ENCODE peak calls at places on chromosomes 7 and 10, in nine cellular contexts. E is HFF-Myc, R is cardiac fibroblast, I is astrocyte of the spinal cord, K is upper lobe of right lung, O is bronchial epithelial cell, C is esophagus squamous epithelium, B is ovary, X is WTC11. M is an unnamed sample.

GRCh38 chr7:24503511-24503910 is 69.7 kb upstream of the PALS2 start:
- DNase-seq in B (no peak), K (no peak), O (no peak), R (no peak), X (no peak), I (no peak), C (no peak), E (no peak), M (no peak)

GRCh38 chr7:139505563-139505962 is 17.9 kb upstream of the CLEC2L start:
- DNase-seq in O (no peak), X (peak), K (no peak), B (no peak), E (no peak), I (no peak), C (no peak), R (peak), M (no peak)

GRCh38 chr7:153509763-153510162 is 542.4 kb upstream of the DPP6 start:
- DNase-seq in C (no peak), B (no peak), R (no peak), K (no peak), I (no peak), O (no peak), X (no peak), E (no peak), M (no peak)

GRCh38 chr10:31650010-31650409 is 278.6 kb downstream of the ARHGAP12 start:
- DNase-seq in C (no peak), E (peak), X (no peak), I (peak), K (no peak), O (no peak), R (peak), B (peak), M (peak)

GRCh38 chr10:129031233-129032150 is 435.5 kb upstream of the MGMT start:
- DNase-seq in I (peak), B (peak), X (peak), R (peak), E (no peak), K (no peak), O (peak), C (no peak), M (peak)

GRCh38 chr7:36058020-36058592 is 94.9 kb upstream of the EEPD1 start:
- DNase-seq in R (no peak), O (no peak), K (no peak), E (no peak), I (no peak), C (no peak), X (no peak), B (no peak), M (no peak)

GRCh38 chr10:65565246-65565645 is 1360.6 kb upstream of the LRRTM3 start:
- DNase-seq in E (no peak), B (no peak), R (no peak), X (no peak), C (no peak), I (no peak), K (no peak), O (no peak), M (no peak)

GRCh38 chr7:158944950-158945349 is 88.6 kb downstream of the DYNC2I1 start:
- DNase-seq in E (no peak), X (no peak), K (no peak), C (no peak), I (no peak), B (no peak), R (no peak), O (no peak), M (no peak)

GRCh38 chr7:42753322-42753721 is 158.5 kb downstream of the C7orf25 start:
- DNase-seq in O (no peak), C (no peak), R (no peak), K (no peak), E (no peak), X (no peak), B (no peak), I (no peak), M (no peak)

GRCh38 chr7:128425851-128426250 is 16.1 kb upstream of the IMPDH1 start:
- DNase-seq in O (peak), K (no peak), X (peak), E (no peak), C (no peak), R (peak), I (peak), B (peak), M (peak)

GRCh38 chr10:33304553-33304952 is 29.9 kb downstream of the NRP1 start:
- DNase-seq in R (no peak), K (no peak), B (no peak), O (no peak), C (no peak), I (no peak), X (no peak), E (no peak), M (no peak)

GRCh38 chr7:116394106-116394505 is 105.4 kb upstream of the CAV2 start:
- DNase-seq in I (no peak), X (no peak), K (no peak), E (no peak), C (no peak), O (no peak), B (no peak), R (no peak), M (no peak)

GRCh38 chr10:24891823-24892222 is 60.6 kb downstream of the PRTFDC1 start:
- DNase-seq in C (no peak), X (no peak), I (peak), B (no peak), K (no peak), E (peak), R (peak), O (peak), M (peak)

DNA sequence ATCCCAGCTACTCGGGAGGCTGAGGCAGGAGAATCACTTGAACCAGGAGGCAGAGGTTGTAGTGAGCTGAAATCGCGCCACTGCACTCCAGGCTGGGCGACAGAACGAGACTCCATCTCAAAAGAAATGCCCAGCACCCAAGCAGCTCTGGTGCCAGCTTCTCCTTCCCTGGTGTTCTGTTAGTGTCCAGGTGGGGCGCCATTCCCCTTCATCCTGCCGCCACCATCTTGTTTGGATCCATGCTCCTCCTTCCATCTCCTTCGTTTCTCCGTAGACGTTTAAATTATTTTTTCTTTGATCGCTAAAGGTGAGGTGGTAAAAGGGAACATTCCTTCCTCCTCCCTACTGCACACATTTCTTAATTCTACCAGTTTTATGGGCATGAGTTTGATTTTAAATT is 30.3 kb downstream of the PROSER2 start:
- DNase-seq in O (no peak), B (no peak), R (no peak), I (no peak), X (peak), C (no peak), E (no peak), K (peak), M (no peak)
- TF ChIP-seq CTCF in O (peak), B (no peak), R (peak), I (no peak), X (peak), C (no peak), E (peak), K (peak), M (peak)

GRCh38 chr7:73345538-73345937 is 17.6 kb downstream of the FKBP6 start:
- DNase-seq in B (no peak), E (no peak), K (no peak), O (no peak), X (no peak), R (no peak), C (no peak), I (no peak), M (no peak)

GRCh38 chr7:73340514-73340913 is 12.6 kb downstream of the FKBP6 start:
- DNase-seq in E (no peak), B (no peak), C (no peak), X (no peak), O (no peak), K (no peak), R (no peak), I (no peak), M (no peak)

GRCh38 chr7:73341877-73342276 is 13.9 kb downstream of the FKBP6 start:
- DNase-seq in K (no peak), I (peak), E (peak), O (peak), X (no peak), C (no peak), B (no peak), R (peak), M (peak)

GRCh38 chr7:73343671-73344380 is 15.9 kb downstream of the FKBP6 start:
- DNase-seq in E (no peak), X (no peak), O (no peak), B (no peak), C (no peak), I (no peak), R (no peak), K (no peak), M (no peak)

GRCh38 chr7:73342645-73343044 is 14.7 kb downstream of the FKBP6 start:
- DNase-seq in B (no peak), R (peak), X (no peak), K (no peak), C (no peak), I (peak), E (no peak), O (peak), M (peak)
- TF ChIP-seq CTCF in B (peak), R (peak), X (no peak), K (peak), C (no peak), I (peak), E (peak), O (peak), M (peak)

GRCh38 chr7:29116801-29117200 is 29.5 kb downstream of the CPVL start:
- DNase-seq in K (no peak), C (no peak), O (no peak), R (no peak), E (no peak), B (no peak), X (no peak), I (no peak), M (no peak)
- TF ChIP-seq CTCF in K (no peak), C (no peak), O (no peak), R (no peak), E (no peak), B (no peak), X (no peak), I (no peak), M (no peak)

GRCh38 chr10:123378302-123378701 is 224.1 kb downstream of the BUB3 start:
- DNase-seq in X (no peak), I (no peak), R (no peak), B (no peak), K (no peak), C (no peak), O (no peak), E (no peak), M (no peak)

GRCh38 chr10:123379156-123379555 is 225.0 kb downstream of the BUB3 start:
- DNase-seq in E (no peak), I (no peak), X (peak), O (no peak), C (no peak), R (no peak), K (peak), B (no peak), M (no peak)

GRCh38 chr10:123377883-123378282 is 223.7 kb downstream of the BUB3 start:
- DNase-seq in B (no peak), C (no peak), X (no peak), O (peak), I (no peak), R (no peak), E (no peak), K (no peak), M (no peak)

GRCh38 chr10:123381271-123381670 is 227.1 kb downstream of the BUB3 start:
- DNase-seq in X (no peak), B (no peak), O (peak), E (no peak), K (peak), C (no peak), I (no peak), R (peak), M (peak)

DNA sequence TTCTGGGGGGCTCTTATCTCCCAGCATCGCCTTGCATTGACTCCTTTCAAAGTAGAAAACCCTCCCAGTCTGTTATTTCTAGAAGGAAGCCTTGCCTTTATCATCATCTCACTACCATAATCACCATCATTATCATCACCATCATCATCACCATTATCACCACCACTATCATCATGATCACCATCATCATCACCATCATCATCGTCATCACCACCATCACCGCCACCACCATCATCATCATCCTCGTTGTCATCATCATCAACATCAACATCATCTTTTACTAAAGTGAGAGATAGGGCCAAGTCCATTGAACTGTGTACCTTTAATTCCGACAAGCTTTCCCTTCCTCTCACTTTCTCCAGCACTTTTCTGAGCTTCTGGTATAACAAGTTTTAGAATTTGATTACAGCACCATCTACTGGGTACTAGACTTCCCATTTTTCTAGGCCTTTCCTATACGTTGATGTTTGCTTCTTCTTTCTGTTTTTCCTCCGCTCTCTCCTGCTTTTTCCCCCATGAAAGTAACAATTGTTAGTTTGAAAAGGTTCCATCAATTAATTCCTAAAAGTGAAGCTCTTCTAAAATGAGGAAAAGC is 226.4 kb downstream of the BUB3 start:
- DNase-seq in R (peak), E (no peak), O (peak), X (no peak), C (no peak), K (no peak), B (no peak), I (no peak), M (peak)
- TF ChIP-seq CTCF in R (peak), E (no peak), O (peak), X (no peak), C (no peak), K (peak), B (no peak), I (no peak), M (peak)

DNA sequence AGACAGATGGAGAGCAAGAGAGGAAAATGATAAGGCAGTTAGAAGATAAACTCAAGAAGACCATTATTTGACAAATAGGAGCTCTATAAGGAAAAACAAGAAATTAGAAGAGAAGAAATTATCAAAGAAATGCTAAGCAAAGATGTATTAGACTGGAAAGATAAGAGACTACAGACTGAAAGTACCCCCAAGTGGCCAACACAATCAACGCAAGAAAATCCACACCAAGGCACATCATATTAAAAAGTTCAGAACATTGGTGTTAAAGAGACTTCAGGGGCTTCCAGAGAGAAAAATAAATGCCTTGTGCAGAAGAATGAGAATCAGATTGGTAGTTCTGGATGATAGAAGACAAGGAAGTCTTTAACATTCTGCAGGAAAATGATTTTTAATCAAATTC is 46.0 kb downstream of the SH2D4B start:
- DNase-seq in K (no peak), E (no peak), X (no peak), O (no peak), B (no peak), R (no peak), I (no peak), C (no peak), M (peak)
- TF ChIP-seq CTCF in K (peak), E (no peak), X (no peak), O (no peak), B (no peak), R (no peak), I (no peak), C (no peak), M (peak)

DNA sequence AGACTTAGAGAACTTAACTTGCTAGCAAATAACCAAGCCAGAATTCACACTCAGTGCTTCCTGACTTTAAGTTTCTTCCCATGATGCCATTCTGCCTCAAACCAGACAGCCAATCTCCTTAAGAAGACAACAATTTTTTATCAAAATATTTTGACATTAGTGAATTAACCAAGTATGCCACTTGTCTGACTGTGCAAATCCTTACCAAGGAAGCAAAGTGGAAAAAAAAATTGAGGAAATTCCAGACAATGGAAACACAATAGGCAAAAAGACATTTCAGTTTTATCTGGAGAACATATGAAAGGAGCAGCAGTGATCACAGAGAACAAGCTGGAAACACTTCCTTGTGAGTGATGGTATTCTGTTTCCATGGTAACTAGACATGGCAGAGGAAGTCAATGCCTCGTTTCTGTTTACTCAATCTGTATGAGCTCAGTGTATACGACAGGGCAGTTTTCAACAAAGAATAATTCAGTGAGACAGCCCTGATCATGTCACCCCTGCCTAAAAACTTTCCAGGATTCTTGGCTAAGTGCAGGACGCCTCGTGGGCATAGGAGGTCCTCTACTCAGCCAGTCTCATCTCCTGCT is 114.2 kb downstream of the DYNC1I1 start:
- DNase-seq in C (no peak), I (peak), K (no peak), R (peak), X (no peak), B (no peak), O (peak), E (no peak), M (peak)
- TF ChIP-seq CTCF in C (no peak), I (no peak), K (no peak), R (no peak), X (no peak), B (no peak), O (no peak), E (no peak), M (no peak)